ENCODE peak calls at places on chromosomes 12 and 14, in six cellular contexts. One of them, this sample, is unnamed.
A peak's percentile ranks its signal among the peaks of the same experiment; 100 is the strongest.

GRCh38 chr14:88312262-88312661 is 10.8 kb downstream of the KCNK10 start:
- DNase-seq in GM23248: no peak
- DNase-seq in mammary epithelial cell: no peak
- DNase-seq in K562: no peak
- DNase-seq in GM12878: no peak
- DNase-seq in fibroblast of lung: no peak
- DNase-seq in this sample: no peak

GRCh38 chr12:130715996-130716917 is at the start of gene RIMBP2:
- DNase-seq in GM23248: peak; percentile 39
- DNase-seq in GM12878: no peak
- DNase-seq in mammary epithelial cell: peak; percentile 25
- DNase-seq in fibroblast of lung: peak; percentile 16
- DNase-seq in K562: no peak
- DNase-seq in this sample: no peak

GRCh38 chr12:113242560-113242959 is 21.3 kb downstream of the TPCN1 start:
- DNase-seq in GM23248: no peak
- DNase-seq in fibroblast of lung: no peak
- DNase-seq in mammary epithelial cell: peak; percentile 19
- DNase-seq in GM12878: no peak
- DNase-seq in K562: no peak
- DNase-seq in this sample: no peak

GRCh38 chr12:14629832-14630688 is 62.4 kb upstream of the PLBD1 start:
- DNase-seq in GM23248: peak; percentile 78
- DNase-seq in mammary epithelial cell: peak; percentile 56
- DNase-seq in fibroblast of lung: peak; percentile 75
- DNase-seq in GM12878: no peak
- DNase-seq in K562: peak; percentile 62
- DNase-seq in this sample: peak; percentile 89

GRCh38 chr12:12874014-12874413 is 17.3 kb upstream of the GPRC5A start:
- DNase-seq in K562: no peak
- DNase-seq in GM12878: no peak
- DNase-seq in GM23248: no peak
- DNase-seq in fibroblast of lung: no peak
- DNase-seq in mammary epithelial cell: no peak
- DNase-seq in this sample: peak; percentile 59

GRCh38 chr14:80150301-80150700 is 61.0 kb downstream of the DIO2 start:
- DNase-seq in GM23248: peak; percentile 34
- DNase-seq in GM12878: no peak
- DNase-seq in K562: no peak
- DNase-seq in fibroblast of lung: no peak
- DNase-seq in mammary epithelial cell: peak; percentile 96
- DNase-seq in this sample: no peak

GRCh38 chr12:88855301-88855700 is 275.0 kb upstream of the KITLG start:
- DNase-seq in fibroblast of lung: no peak
- DNase-seq in K562: no peak
- DNase-seq in GM12878: no peak
- DNase-seq in GM23248: no peak
- DNase-seq in mammary epithelial cell: no peak
- DNase-seq in this sample: no peak

GRCh38 chr14:74147571-74147970 is 62.8 kb downstream of the LIN52 start:
- DNase-seq in GM12878: no peak
- DNase-seq in GM23248: no peak
- DNase-seq in mammary epithelial cell: no peak
- DNase-seq in fibroblast of lung: no peak
- DNase-seq in K562: no peak
- DNase-seq in this sample: no peak

GRCh38 chr12:81468206-81468605 is 290.9 kb downstream of the PPFIA2 start:
- DNase-seq in GM23248: peak; percentile 79
- DNase-seq in GM12878: no peak
- DNase-seq in K562: no peak
- DNase-seq in fibroblast of lung: peak; percentile 36
- DNase-seq in mammary epithelial cell: peak; percentile 3
- DNase-seq in this sample: no peak

GRCh38 chr12:44217146-44217883 is 381.4 kb downstream of the TMEM117 start:
- DNase-seq in K562: no peak
- DNase-seq in GM12878: no peak
- DNase-seq in mammary epithelial cell: peak; percentile 64
- DNase-seq in GM23248: no peak
- DNase-seq in fibroblast of lung: no peak
- DNase-seq in this sample: no peak

GRCh38 chr12:100986595-100987547 is 192.3 kb downstream of the ANO4 start:
- DNase-seq in fibroblast of lung: peak; percentile 38
- DNase-seq in K562: no peak
- DNase-seq in GM12878: no peak
- DNase-seq in GM23248: peak; percentile 66
- DNase-seq in mammary epithelial cell: no peak
- DNase-seq in this sample: no peak

GRCh38 chr14:20745571-20746358 is at the start of gene EDDM3A:
- DNase-seq in mammary epithelial cell: no peak
- DNase-seq in K562: no peak
- DNase-seq in GM23248: no peak
- DNase-seq in GM12878: no peak
- DNase-seq in fibroblast of lung: no peak
- DNase-seq in this sample: no peak

GRCh38 chr12:65248656-65249633 is 29.5 kb upstream of the MSRB3 start:
- DNase-seq in K562: peak; percentile 1
- DNase-seq in fibroblast of lung: no peak
- DNase-seq in GM23248: peak; percentile 35
- DNase-seq in GM12878: no peak
- DNase-seq in mammary epithelial cell: no peak
- DNase-seq in this sample: no peak

GRCh38 chr12:81798294-81798693 is 39.1 kb upstream of the PPFIA2 start:
- DNase-seq in GM23248: no peak
- DNase-seq in mammary epithelial cell: no peak
- DNase-seq in GM12878: no peak
- DNase-seq in K562: no peak
- DNase-seq in fibroblast of lung: no peak
- DNase-seq in this sample: no peak

GRCh38 chr14:85587152-85587697 is 57.3 kb downstream of the FLRT2 start:
- DNase-seq in mammary epithelial cell: peak; percentile 72
- DNase-seq in fibroblast of lung: peak; percentile 81
- DNase-seq in GM12878: no peak
- DNase-seq in GM23248: peak; percentile 47
- DNase-seq in K562: no peak
- DNase-seq in this sample: no peak

GRCh38 chr12:124744659-124745467 is 118.8 kb downstream of the SCARB1 start:
- DNase-seq in fibroblast of lung: no peak
- DNase-seq in GM23248: peak; percentile 48
- DNase-seq in K562: peak; percentile 85
- DNase-seq in GM12878: peak; percentile 48
- DNase-seq in mammary epithelial cell: no peak
- DNase-seq in this sample: peak; percentile 97

GRCh38 chr12:80442426-80443222 is 1.4 kb upstream of the PTPRQ start:
- DNase-seq in K562: no peak
- DNase-seq in GM12878: no peak
- DNase-seq in mammary epithelial cell: peak; percentile 69
- DNase-seq in GM23248: no peak
- DNase-seq in fibroblast of lung: peak; percentile 28
- DNase-seq in this sample: no peak

GRCh38 chr12:87428701-87429277 is 600.4 kb downstream of the C12orf50 start:
- DNase-seq in mammary epithelial cell: peak; percentile 85
- DNase-seq in K562: no peak
- DNase-seq in fibroblast of lung: peak; percentile 68
- DNase-seq in GM12878: no peak
- DNase-seq in GM23248: peak; percentile 58
- DNase-seq in this sample: no peak

GRCh38 chr14:67722293-67722692 is 20.6 kb downstream of the RDH12 start:
- DNase-seq in GM12878: no peak
- DNase-seq in GM23248: peak; percentile 42
- DNase-seq in K562: no peak
- DNase-seq in mammary epithelial cell: peak; percentile 9
- DNase-seq in fibroblast of lung: peak; percentile 50
- DNase-seq in this sample: peak; percentile 46

GRCh38 chr12:69555461-69555860 is 29.8 kb upstream of the CCT2 start:
- DNase-seq in GM12878: no peak
- DNase-seq in fibroblast of lung: peak; percentile 84
- DNase-seq in GM23248: peak; percentile 96
- DNase-seq in mammary epithelial cell: peak; percentile 74
- DNase-seq in K562: no peak
- DNase-seq in this sample: no peak

GRCh38 chr12:128910629-128911028 is 57.4 kb downstream of the GLT1D1 start:
- DNase-seq in fibroblast of lung: no peak
- DNase-seq in GM12878: no peak
- DNase-seq in K562: no peak
- DNase-seq in mammary epithelial cell: no peak
- DNase-seq in GM23248: no peak
- DNase-seq in this sample: no peak

GRCh38 chr14:53152627-53152908 is 555 bp downstream of the DDHD1 start:
- DNase-seq in mammary epithelial cell: peak; percentile 55
- DNase-seq in GM23248: peak; percentile 62
- DNase-seq in GM12878: no peak
- DNase-seq in fibroblast of lung: peak; percentile 17
- DNase-seq in K562: no peak
- DNase-seq in this sample: no peak

GRCh38 chr12:51388066-51388799 is 3.0 kb downstream of the GALNT6 start:
- DNase-seq in fibroblast of lung: peak; percentile 82
- DNase-seq in GM23248: peak; percentile 76
- DNase-seq in K562: peak; percentile 82
- DNase-seq in mammary epithelial cell: peak; percentile 54
- DNase-seq in GM12878: no peak
- DNase-seq in this sample: no peak

GRCh38 chr14:20604291-20604690 is 13.1 kb upstream of the RNASE12 start:
- DNase-seq in K562: no peak
- DNase-seq in mammary epithelial cell: no peak
- DNase-seq in fibroblast of lung: no peak
- DNase-seq in GM23248: no peak
- DNase-seq in GM12878: no peak
- DNase-seq in this sample: no peak

GRCh38 chr14:58730793-58731464 is 93.2 kb downstream of the DACT1 start:
- DNase-seq in K562: no peak
- DNase-seq in GM23248: peak; percentile 73
- DNase-seq in fibroblast of lung: no peak
- DNase-seq in GM12878: no peak
- DNase-seq in mammary epithelial cell: no peak
- DNase-seq in this sample: no peak

GRCh38 chr14:90318016-90318415 is 13.7 kb downstream of the NRDE2 start:
- DNase-seq in GM23248: no peak
- DNase-seq in K562: no peak
- DNase-seq in fibroblast of lung: no peak
- DNase-seq in GM12878: no peak
- DNase-seq in mammary epithelial cell: no peak
- DNase-seq in this sample: no peak

GRCh38 chr12:75842119-75842518 is 189.5 kb downstream of the PHLDA1 start:
- DNase-seq in GM23248: no peak
- DNase-seq in GM12878: no peak
- DNase-seq in mammary epithelial cell: no peak
- DNase-seq in K562: no peak
- DNase-seq in fibroblast of lung: no peak
- DNase-seq in this sample: no peak

GRCh38 chr12:111074965-111075364 is 154.6 kb upstream of the MYL2 start:
- DNase-seq in GM23248: no peak
- DNase-seq in GM12878: no peak
- DNase-seq in mammary epithelial cell: no peak
- DNase-seq in K562: no peak
- DNase-seq in fibroblast of lung: no peak
- DNase-seq in this sample: no peak

GRCh38 chr12:52370906-52371608 is 3.8 kb upstream of the KRT85 start:
- DNase-seq in mammary epithelial cell: no peak
- DNase-seq in fibroblast of lung: peak; percentile 72
- DNase-seq in GM23248: peak; percentile 70
- DNase-seq in GM12878: no peak
- DNase-seq in K562: no peak
- DNase-seq in this sample: no peak

GRCh38 chr12:26195641-26196423 is 459 bp downstream of the SSPN start:
- DNase-seq in GM12878: no peak
- DNase-seq in GM23248: peak; percentile 76
- DNase-seq in K562: no peak
- DNase-seq in fibroblast of lung: peak; percentile 52
- DNase-seq in mammary epithelial cell: peak; percentile 70
- DNase-seq in this sample: no peak

GRCh38 chr14:97777622-97778021 is 980.4 kb downstream of the VRK1 start:
- DNase-seq in GM23248: no peak
- DNase-seq in fibroblast of lung: no peak
- DNase-seq in GM12878: no peak
- DNase-seq in K562: no peak
- DNase-seq in mammary epithelial cell: no peak
- DNase-seq in this sample: peak; percentile 46

GRCh38 chr12:80681-81190 is 14.2 kb downstream of the IQSEC3 start:
- DNase-seq in GM23248: no peak
- DNase-seq in K562: no peak
- DNase-seq in fibroblast of lung: no peak
- DNase-seq in mammary epithelial cell: no peak
- DNase-seq in GM12878: no peak
- DNase-seq in this sample: no peak
- H3K27me3 ChIP-seq in GM23248: peaks cover 73% of the 10 kb centered on the region
- H3K27me3 ChIP-seq in K562: no peaks in the 10 kb centered on the region
- H3K27me3 ChIP-seq in fibroblast of lung: peaks cover 29% of the 10 kb centered on the region
- H3K27me3 ChIP-seq in mammary epithelial cell: peaks cover 25% of the 10 kb centered on the region
- H3K27me3 ChIP-seq in GM12878: peaks cover 7% of the 10 kb centered on the region
- H3K27me3 ChIP-seq in this sample: no peaks in the 10 kb centered on the region

GRCh38 chr14:60106341-60106740 is 14.6 kb downstream of the PCNX4 start:
- DNase-seq in fibroblast of lung: peak; percentile 54
- DNase-seq in mammary epithelial cell: no peak
- DNase-seq in GM23248: peak; percentile 76
- DNase-seq in GM12878: no peak
- DNase-seq in K562: no peak
- DNase-seq in this sample: no peak
- H3K79me2 ChIP-seq in fibroblast of lung: peaks cover 83% of the 10 kb centered on the region
- H3K79me2 ChIP-seq in mammary epithelial cell: peaks cover 93% of the 10 kb centered on the region
- H3K79me2 ChIP-seq in GM23248: peaks cover 100% of the 10 kb centered on the region
- H3K79me2 ChIP-seq in GM12878: peaks cover 13% of the 10 kb centered on the region
- H3K79me2 ChIP-seq in K562: peaks cover 43% of the 10 kb centered on the region
- H3K79me2 ChIP-seq in this sample: peaks cover 97% of the 10 kb centered on the region

GRCh38 chr14:101567252-101567651 is 6.0 kb downstream of the DIO3 start:
- DNase-seq in mammary epithelial cell: no peak
- DNase-seq in fibroblast of lung: no peak
- DNase-seq in K562: no peak
- DNase-seq in GM23248: no peak
- DNase-seq in GM12878: no peak
- DNase-seq in this sample: no peak
- H3K27me3 ChIP-seq in mammary epithelial cell: peaks cover 26% of the 10 kb centered on the region
- H3K27me3 ChIP-seq in fibroblast of lung: peaks cover 19% of the 10 kb centered on the region
- H3K27me3 ChIP-seq in K562: peaks cover 47% of the 10 kb centered on the region
- H3K27me3 ChIP-seq in GM23248: peaks cover 69% of the 10 kb centered on the region
- H3K27me3 ChIP-seq in GM12878: peaks cover 4% of the 10 kb centered on the region
- H3K27me3 ChIP-seq in this sample: no peaks in the 10 kb centered on the region

GRCh38 chr12:30959110-30959710 is 32.7 kb downstream of the TSPAN11 start:
- DNase-seq in mammary epithelial cell: no peak
- DNase-seq in fibroblast of lung: no peak
- DNase-seq in GM12878: no peak
- DNase-seq in GM23248: no peak
- DNase-seq in K562: no peak
- DNase-seq in this sample: no peak

GRCh38 chr12:30952036-30952435 is 25.5 kb downstream of the TSPAN11 start:
- DNase-seq in mammary epithelial cell: no peak
- DNase-seq in K562: no peak
- DNase-seq in GM23248: peak; percentile 21
- DNase-seq in fibroblast of lung: no peak
- DNase-seq in GM12878: no peak
- DNase-seq in this sample: no peak

GRCh38 chr12:30955214-30955613 is 28.7 kb downstream of the TSPAN11 start:
- DNase-seq in fibroblast of lung: no peak
- DNase-seq in GM23248: no peak
- DNase-seq in GM12878: no peak
- DNase-seq in mammary epithelial cell: no peak
- DNase-seq in K562: no peak
- DNase-seq in this sample: no peak

GRCh38 chr12:30953257-30953656 is 26.7 kb downstream of the TSPAN11 start:
- DNase-seq in K562: no peak
- DNase-seq in fibroblast of lung: no peak
- DNase-seq in GM12878: no peak
- DNase-seq in GM23248: no peak
- DNase-seq in mammary epithelial cell: peak; percentile 67
- DNase-seq in this sample: no peak

GRCh38 chr12:30953946-30954766 is 27.6 kb downstream of the TSPAN11 start:
- DNase-seq in GM23248: no peak
- DNase-seq in K562: no peak
- DNase-seq in GM12878: no peak
- DNase-seq in mammary epithelial cell: no peak
- DNase-seq in fibroblast of lung: no peak
- DNase-seq in this sample: no peak
- H3K79me2 ChIP-seq in GM23248: no peaks in the 10 kb centered on the region
- H3K79me2 ChIP-seq in K562: no peaks in the 10 kb centered on the region
- H3K79me2 ChIP-seq in GM12878: no peaks in the 10 kb centered on the region
- H3K79me2 ChIP-seq in mammary epithelial cell: no peaks in the 10 kb centered on the region
- H3K79me2 ChIP-seq in fibroblast of lung: no peaks in the 10 kb centered on the region
- H3K79me2 ChIP-seq in this sample: no peaks in the 10 kb centered on the region

This sample was measured in Karpas-422.